ENCODE peak calls at places on chromosome 19, in ten cellular contexts. M is body of pancreas, V is thoracic aorta, B is GM23338, J is A673, L is testis, T is upper lobe of left lung, K is brain microvascular endothelial cell, D is uterus, N is cardiac muscle cell. U is an unnamed sample.
A peak's percentile ranks its signal among the peaks of the same experiment; 100 is the strongest.

GRCh38 chr19:40530091-40530901 is 46.4 kb upstream of the SHKBP1 start:
- DNase-seq in M (peak; percentile 42), V (no peak), B (peak; percentile 83), J (peak; percentile 69), L (peak; percentile 57), T (peak; percentile 86), K (no peak), D (no peak), N (no peak), U (no peak)

GRCh38 chr19:2207008-2207407 is 29.1 kb downstream of the PLEKHJ1 start:
- DNase-seq in M (no peak), V (no peak), B (no peak), J (no peak), L (no peak), T (peak; percentile 58), K (no peak), D (no peak), N (no peak), U (no peak)

GRCh38 chr19:36363845-36364244 is 15.2 kb downstream of the ZFP14 start:
- DNase-seq in M (no peak), V (no peak), B (no peak), J (no peak), L (no peak), T (no peak), K (no peak), D (no peak), N (no peak), U (no peak)

GRCh38 chr19:58497634-58498170 is 14.1 kb downstream of the SLC27A5 start:
- DNase-seq in M (no peak), V (no peak), B (no peak), J (no peak), L (no peak), T (no peak), K (no peak), D (no peak), N (no peak), U (no peak)

GRCh38 chr19:55528030-55528801 is 8.7 kb downstream of the SBK2 start:
- DNase-seq in M (peak; percentile 39), V (no peak), B (no peak), J (no peak), L (no peak), T (no peak), K (no peak), D (no peak), N (peak; percentile 29), U (no peak)

GRCh38 chr19:53883231-53883661 is 1.2 kb downstream of the PRKCG start:
- DNase-seq in M (no peak), V (no peak), B (peak; percentile 67), J (no peak), L (no peak), T (peak; percentile 80), K (no peak), D (no peak), N (no peak), U (no peak)

GRCh38 chr19:3186891-3187661 is 1.3 kb downstream of the NCLN start:
- DNase-seq in M (no peak), V (no peak), B (no peak), J (no peak), L (no peak), T (peak; percentile 28), K (no peak), D (no peak), N (no peak), U (peak; percentile 58)

GRCh38 chr19:35710784-35711723 is 6.7 kb downstream of the ZBTB32 start:
- DNase-seq in M (no peak), V (no peak), B (no peak), J (no peak), L (no peak), T (no peak), K (no peak), D (no peak), N (no peak), U (no peak)

GRCh38 chr19:29636553-29637325 is 28.5 kb upstream of the PLEKHF1 start:
- DNase-seq in M (no peak), V (no peak), B (no peak), J (no peak), L (no peak), T (no peak), K (no peak), D (peak; percentile 37), N (no peak), U (no peak)

GRCh38 chr19:16325161-16325527 is 518 bp downstream of the KLF2 start:
- DNase-seq in M (peak; percentile 47), V (no peak), B (peak; percentile 71), J (no peak), L (peak; percentile 40), T (peak; percentile 95), K (no peak), D (no peak), N (no peak), U (peak; percentile 52)
- TF ChIP-seq CTCF in M (no peak), V (no peak), B (peak; percentile 26), J (no peak), L (no peak), T (no peak), K (peak; percentile 9), D (no peak), N (peak; percentile 8), U (no peak)

GRCh38 chr19:7977723-7978040 is 27.8 kb downstream of the ELAVL1 start:
- DNase-seq in M (no peak), V (no peak), B (no peak), J (no peak), L (no peak), T (no peak), K (no peak), D (no peak), N (no peak), U (no peak)
- H3K36me3 ChIP-seq in M (peaks cover 19% of the 10 kb centered on the region), V (peaks cover 36% of the 10 kb centered on the region), B (peaks cover 17% of the 10 kb centered on the region), J (peaks cover 77% of the 10 kb centered on the region), L (no peaks in the 10 kb centered on the region), T (peaks cover 92% of the 10 kb centered on the region), K (peaks cover 35% of the 10 kb centered on the region), D (no peaks in the 10 kb centered on the region), N (peaks cover 39% of the 10 kb centered on the region), U (peaks cover 52% of the 10 kb centered on the region)

GRCh38 chr19:16143399-16144215 is at the start of gene HSH2D:
- DNase-seq in M (peak; percentile 95), V (no peak), B (peak; percentile 86), J (no peak), L (no peak), T (peak; percentile 90), K (no peak), D (no peak), N (no peak), U (peak; percentile 61)

GRCh38 chr19:16144216-16144581 is 714 bp downstream of the HSH2D start:
- DNase-seq in M (no peak), V (no peak), B (no peak), J (no peak), L (no peak), T (no peak), K (no peak), D (no peak), N (no peak), U (no peak)

GRCh38 chr19:16139752-16140151 is 3.7 kb upstream of the HSH2D start:
- DNase-seq in M (no peak), V (no peak), B (no peak), J (no peak), L (no peak), T (no peak), K (no peak), D (no peak), N (no peak), U (no peak)

GRCh38 chr19:16142032-16142580 is 1.4 kb upstream of the HSH2D start:
- DNase-seq in M (no peak), V (no peak), B (no peak), J (no peak), L (no peak), T (no peak), K (no peak), D (no peak), N (no peak), U (no peak)

DNA sequence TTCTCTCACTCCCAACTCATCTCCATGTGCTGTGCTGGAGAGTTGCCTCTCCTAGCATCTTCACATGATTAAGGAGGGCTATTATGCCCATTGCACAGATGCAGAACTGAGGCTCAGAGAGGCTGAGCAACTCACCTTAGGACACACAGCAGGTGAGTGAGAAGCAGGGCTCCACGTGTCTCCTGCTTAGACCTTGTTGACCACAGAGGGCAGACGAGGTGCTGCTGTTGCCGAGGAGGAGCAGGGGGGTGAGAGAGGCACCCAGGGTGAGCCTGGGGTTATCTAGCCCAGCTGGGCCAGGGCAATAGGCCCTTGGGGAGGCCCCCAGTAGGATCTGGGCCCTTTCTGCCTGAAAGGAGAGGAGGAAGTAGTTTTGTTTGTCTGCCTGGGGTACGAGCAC is 2.4 kb upstream of the HSH2D start:
- DNase-seq in M (no peak), V (no peak), B (no peak), J (no peak), L (no peak), T (no peak), K (no peak), D (no peak), N (no peak), U (no peak)
- TF ChIP-seq CTCF in M (no peak), V (no peak), B (no peak), J (no peak), L (no peak), T (no peak), K (no peak), D (no peak), N (no peak), U (no peak)

DNA sequence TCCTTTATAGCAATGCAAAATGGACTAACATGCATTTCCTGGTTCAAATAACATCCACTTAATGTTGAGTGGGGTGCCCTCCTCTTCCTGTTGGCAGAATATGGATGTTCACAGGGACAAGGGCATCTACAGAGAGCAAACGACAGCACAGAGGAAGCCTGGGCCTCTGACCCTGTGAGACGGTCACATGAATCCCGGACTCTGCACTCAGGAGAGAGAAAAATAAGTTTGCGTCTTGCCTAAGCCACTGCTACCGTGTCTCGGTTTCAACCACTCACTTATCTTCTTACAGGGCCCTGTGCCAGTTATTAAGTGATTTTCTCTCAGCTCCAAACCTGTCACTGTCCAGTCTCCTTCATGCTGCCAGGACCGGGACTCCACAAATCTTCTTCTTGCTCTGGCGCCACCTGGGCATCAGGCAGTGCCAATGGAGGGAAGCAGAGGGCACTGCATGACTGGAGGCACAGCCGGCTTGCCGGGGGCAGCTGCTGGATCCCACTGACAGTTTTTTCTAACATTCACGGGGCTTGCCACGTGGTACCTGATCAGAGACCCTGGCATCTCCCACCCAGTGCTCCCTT is 11.8 kb downstream of the LIG1 start:
- DNase-seq in M (no peak), V (no peak), B (no peak), J (no peak), L (no peak), T (peak; percentile 34), K (no peak), D (no peak), N (no peak), U (no peak)
- H3K36me3 ChIP-seq in M (peaks cover 2% of the 10 kb centered on the region), V (peaks cover 4% of the 10 kb centered on the region), B (peaks cover 8% of the 10 kb centered on the region), J (peaks cover 54% of the 10 kb centered on the region), L (no peaks in the 10 kb centered on the region), T (peaks cover 16% of the 10 kb centered on the region), K (no peaks in the 10 kb centered on the region), D (no peaks in the 10 kb centered on the region), N (no peaks in the 10 kb centered on the region), U (no peaks in the 10 kb centered on the region)

GRCh38 chr19:34120846-34121639 is 51.3 kb upstream of the LSM14A start:
- DNase-seq in M (peak; percentile 56), V (no peak), B (peak; percentile 77), J (peak; percentile 73), L (peak; percentile 43), T (no peak), K (peak; percentile 61), D (no peak), N (peak; percentile 72), U (peak; percentile 61)
- TF ChIP-seq CTCF in M (peak; percentile 67), V (peak; percentile 21), B (peak; percentile 79), J (peak; percentile 90), L (peak; percentile 51), T (peak; percentile 33), K (peak; percentile 95), D (peak; percentile 22), N (peak; percentile 92), U (peak; percentile 50)

GRCh38 chr19:5075603-5076002 is 106.7 kb downstream of the KDM4B start:
- DNase-seq in M (no peak), V (no peak), B (no peak), J (no peak), L (no peak), T (peak; percentile 50), K (no peak), D (no peak), N (no peak), U (no peak)
- H3K36me3 ChIP-seq in M (peaks cover 6% of the 10 kb centered on the region), V (peaks cover 28% of the 10 kb centered on the region), B (no peaks in the 10 kb centered on the region), J (no peaks in the 10 kb centered on the region), L (no peaks in the 10 kb centered on the region), T (peaks cover 75% of the 10 kb centered on the region), K (peaks cover 28% of the 10 kb centered on the region), D (no peaks in the 10 kb centered on the region), N (peaks cover 7% of the 10 kb centered on the region), U (peaks cover 53% of the 10 kb centered on the region)